ENCODE peak calls at places on chromosomes 12 and 14, in seven cellular contexts. One of them, this sample, is unnamed.

GRCh38 chr14:73526036-73526984 is 10.6 kb upstream of the ACOT1 start:
- DNase-seq in heart right ventricle: peak; percentile 51
- DNase-seq in effector memory CD4-positive, alpha-beta T cell: no peak
- DNase-seq in hepatocyte: no peak
- DNase-seq in MG63: peak; percentile 54
- DNase-seq in GM23248: peak; percentile 64
- DNase-seq in kidney: no peak
- DNase-seq in this sample: no peak

GRCh38 chr14:75283162-75283883 is 4.7 kb downstream of the FOS start:
- DNase-seq in heart right ventricle: no peak
- DNase-seq in effector memory CD4-positive, alpha-beta T cell: peak; percentile 54
- DNase-seq in hepatocyte: peak; percentile 84
- DNase-seq in MG63: no peak
- DNase-seq in GM23248: peak; percentile 55
- DNase-seq in kidney: no peak
- DNase-seq in this sample: no peak

GRCh38 chr14:100573757-100574641 is 13.2 kb downstream of the BEGAIN start:
- DNase-seq in heart right ventricle: peak; percentile 6
- DNase-seq in effector memory CD4-positive, alpha-beta T cell: no peak
- DNase-seq in hepatocyte: no peak
- DNase-seq in MG63: no peak
- DNase-seq in GM23248: no peak
- DNase-seq in kidney: peak; percentile 56
- DNase-seq in this sample: no peak

GRCh38 chr12:45263587-45263986 is 47.7 kb downstream of the ANO6 start:
- DNase-seq in heart right ventricle: no peak
- DNase-seq in effector memory CD4-positive, alpha-beta T cell: no peak
- DNase-seq in hepatocyte: no peak
- DNase-seq in MG63: no peak
- DNase-seq in GM23248: no peak
- DNase-seq in kidney: no peak
- DNase-seq in this sample: no peak

GRCh38 chr14:101033446-101034165 is 130.1 kb upstream of the RTL1 start:
- DNase-seq in heart right ventricle: no peak
- DNase-seq in effector memory CD4-positive, alpha-beta T cell: no peak
- DNase-seq in hepatocyte: no peak
- DNase-seq in MG63: no peak
- DNase-seq in GM23248: no peak
- DNase-seq in kidney: peak; percentile 61
- DNase-seq in this sample: no peak

GRCh38 chr12:127149226-127149964 is 1117.6 kb upstream of the TMEM132C start:
- DNase-seq in heart right ventricle: no peak
- DNase-seq in effector memory CD4-positive, alpha-beta T cell: no peak
- DNase-seq in hepatocyte: no peak
- DNase-seq in MG63: no peak
- DNase-seq in GM23248: peak; percentile 72
- DNase-seq in kidney: no peak
- DNase-seq in this sample: no peak

GRCh38 chr14:101965145-101965531 is 765 bp downstream of the DYNC1H1 start:
- DNase-seq in heart right ventricle: peak; percentile 68
- DNase-seq in effector memory CD4-positive, alpha-beta T cell: peak; percentile 51
- DNase-seq in hepatocyte: peak; percentile 83
- DNase-seq in MG63: peak; percentile 25
- DNase-seq in GM23248: peak; percentile 83
- DNase-seq in kidney: peak; percentile 88
- DNase-seq in this sample: peak; percentile 46

GRCh38 chr12:64077922-64078321 is 144.2 kb downstream of the KICS2 start:
- DNase-seq in heart right ventricle: no peak
- DNase-seq in effector memory CD4-positive, alpha-beta T cell: no peak
- DNase-seq in hepatocyte: no peak
- DNase-seq in MG63: no peak
- DNase-seq in GM23248: peak; percentile 35
- DNase-seq in kidney: no peak
- DNase-seq in this sample: no peak

GRCh38 chr14:103329421-103330347 is 4.4 kb upstream of the EIF5 start:
- DNase-seq in heart right ventricle: no peak
- DNase-seq in effector memory CD4-positive, alpha-beta T cell: no peak
- DNase-seq in hepatocyte: peak; percentile 29
- DNase-seq in MG63: no peak
- DNase-seq in GM23248: peak; percentile 43
- DNase-seq in kidney: no peak
- DNase-seq in this sample: no peak

GRCh38 chr12:2084553-2085296 is 31.9 kb downstream of the CACNA1C start:
- DNase-seq in heart right ventricle: no peak
- DNase-seq in effector memory CD4-positive, alpha-beta T cell: no peak
- DNase-seq in hepatocyte: no peak
- DNase-seq in MG63: peak; percentile 60
- DNase-seq in GM23248: peak; percentile 96
- DNase-seq in kidney: no peak
- DNase-seq in this sample: no peak

GRCh38 chr12:93776581-93777018 is 99.4 kb downstream of the CRADD start:
- DNase-seq in heart right ventricle: no peak
- DNase-seq in effector memory CD4-positive, alpha-beta T cell: no peak
- DNase-seq in hepatocyte: no peak
- DNase-seq in MG63: no peak
- DNase-seq in GM23248: peak; percentile 83
- DNase-seq in kidney: no peak
- DNase-seq in this sample: no peak

GRCh38 chr14:24982472-24983155 is 67.3 kb downstream of the STXBP6 start:
- DNase-seq in heart right ventricle: no peak
- DNase-seq in effector memory CD4-positive, alpha-beta T cell: no peak
- DNase-seq in hepatocyte: peak; percentile 69
- DNase-seq in MG63: no peak
- DNase-seq in GM23248: peak; percentile 47
- DNase-seq in kidney: no peak
- DNase-seq in this sample: no peak

DNA sequence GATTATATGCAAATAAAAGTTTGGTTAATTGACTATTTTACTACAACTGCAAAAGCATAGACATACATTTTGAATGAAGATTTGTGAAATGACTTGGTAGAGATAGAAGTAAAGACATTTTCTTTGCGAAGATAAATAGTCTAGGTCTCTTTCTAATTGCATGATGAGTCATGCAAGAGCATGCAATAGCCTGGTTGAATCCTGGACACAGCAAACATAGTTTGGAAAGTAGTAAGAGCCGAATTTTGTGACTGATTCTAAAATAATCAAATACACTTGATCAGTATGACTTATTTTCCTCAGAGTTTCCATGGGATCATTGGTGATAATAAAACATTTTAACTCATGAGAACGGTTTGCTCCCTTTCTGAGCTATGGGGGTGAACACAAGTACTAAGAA is 27.7 kb upstream of the CAND1 start:
- DNase-seq in heart right ventricle: no peak
- DNase-seq in effector memory CD4-positive, alpha-beta T cell: no peak
- DNase-seq in hepatocyte: no peak
- DNase-seq in MG63: no peak
- DNase-seq in GM23248: peak; percentile 47
- DNase-seq in kidney: no peak
- DNase-seq in this sample: no peak
- H3K36me3 ChIP-seq in heart right ventricle: no peaks in the 10 kb centered on the region
- H3K36me3 ChIP-seq in effector memory CD4-positive, alpha-beta T cell: no peaks in the 10 kb centered on the region
- H3K36me3 ChIP-seq in hepatocyte: no peaks in the 10 kb centered on the region
- H3K36me3 ChIP-seq in MG63: no peaks in the 10 kb centered on the region
- H3K36me3 ChIP-seq in GM23248: no peaks in the 10 kb centered on the region
- H3K36me3 ChIP-seq in kidney: no peaks in the 10 kb centered on the region
- H3K36me3 ChIP-seq in this sample: no peaks in the 10 kb centered on the region

DNA sequence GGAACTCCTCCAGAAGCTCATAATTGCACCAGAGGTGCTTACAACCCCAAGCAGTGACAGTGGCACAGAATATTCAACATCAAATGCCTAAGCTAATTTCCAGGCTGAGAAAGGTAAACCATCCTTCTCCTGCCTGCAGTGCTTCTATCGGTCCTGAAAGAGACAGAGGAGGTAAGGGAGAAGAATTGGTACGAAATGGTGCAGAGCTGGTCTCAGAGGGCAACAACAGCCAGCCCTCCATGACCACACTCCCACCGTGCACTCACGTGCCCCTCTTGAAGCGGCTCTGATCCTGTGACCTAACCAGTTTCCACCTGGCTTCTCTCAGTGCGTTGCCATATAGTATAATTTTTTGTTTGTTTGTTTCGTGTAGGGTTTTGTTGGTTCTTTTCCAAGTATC is 1.5 kb upstream of the ATP2A2 start:
- DNase-seq in heart right ventricle: no peak
- DNase-seq in effector memory CD4-positive, alpha-beta T cell: no peak
- DNase-seq in hepatocyte: no peak
- DNase-seq in MG63: no peak
- DNase-seq in GM23248: no peak
- DNase-seq in kidney: no peak
- DNase-seq in this sample: no peak
- H3K4me3 ChIP-seq in heart right ventricle: no peak overlapping the region
- H3K4me3 ChIP-seq in effector memory CD4-positive, alpha-beta T cell: no peak overlapping the region
- H3K4me3 ChIP-seq in hepatocyte: no peak overlapping the region
- H3K4me3 ChIP-seq in MG63: no peak overlapping the region
- H3K4me3 ChIP-seq in GM23248: no peak overlapping the region
- H3K4me3 ChIP-seq in kidney: no peak overlapping the region
- H3K4me3 ChIP-seq in this sample: no peak overlapping the region

DNA sequence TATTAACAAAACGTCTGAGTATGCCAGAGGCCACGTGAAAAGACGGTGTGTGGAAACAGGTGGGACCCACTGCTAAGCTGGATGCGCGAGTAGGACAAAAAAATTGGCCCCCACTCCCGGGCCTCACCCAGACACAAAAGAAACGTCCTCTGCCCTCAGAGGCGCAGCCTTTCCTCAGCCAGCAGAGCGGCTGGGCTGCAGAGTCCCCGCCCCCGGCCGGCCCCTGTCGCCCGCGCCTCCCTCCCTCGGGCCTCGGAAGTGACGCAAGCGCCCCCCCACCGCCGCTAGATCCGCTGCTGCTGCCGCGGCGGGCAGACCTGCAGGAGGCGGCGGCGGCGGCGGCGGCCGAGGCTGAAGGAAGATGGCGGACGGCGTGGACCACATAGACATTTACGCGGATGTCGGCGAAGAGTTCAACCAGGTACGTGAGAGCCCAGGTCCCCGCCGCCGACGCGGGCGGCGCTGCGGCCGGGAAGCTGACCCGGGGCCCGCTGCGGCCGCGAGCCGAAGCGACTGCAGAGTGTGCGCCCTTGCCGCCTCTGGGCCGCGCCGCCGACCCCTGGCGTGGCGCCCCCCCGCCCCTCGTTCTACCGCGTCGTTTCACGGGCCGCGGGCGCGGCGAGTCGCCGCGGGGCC is at the start of gene CPSF6:
- DNase-seq in heart right ventricle: peak; percentile 98
- DNase-seq in effector memory CD4-positive, alpha-beta T cell: peak; percentile 95
- DNase-seq in hepatocyte: peak; percentile 98
- DNase-seq in MG63: peak; percentile 96
- DNase-seq in GM23248: peak; percentile 98
- DNase-seq in kidney: peak; percentile 99
- DNase-seq in this sample: peak; percentile 98
- H3K36me3 ChIP-seq in heart right ventricle: no peaks in the 10 kb centered on the region
- H3K36me3 ChIP-seq in effector memory CD4-positive, alpha-beta T cell: no peaks in the 10 kb centered on the region
- H3K36me3 ChIP-seq in hepatocyte: no peaks in the 10 kb centered on the region
- H3K36me3 ChIP-seq in MG63: peaks cover 27% of the 10 kb centered on the region
- H3K36me3 ChIP-seq in GM23248: no peaks in the 10 kb centered on the region
- H3K36me3 ChIP-seq in kidney: no peaks in the 10 kb centered on the region
- H3K36me3 ChIP-seq in this sample: peaks cover 2% of the 10 kb centered on the region

DNA sequence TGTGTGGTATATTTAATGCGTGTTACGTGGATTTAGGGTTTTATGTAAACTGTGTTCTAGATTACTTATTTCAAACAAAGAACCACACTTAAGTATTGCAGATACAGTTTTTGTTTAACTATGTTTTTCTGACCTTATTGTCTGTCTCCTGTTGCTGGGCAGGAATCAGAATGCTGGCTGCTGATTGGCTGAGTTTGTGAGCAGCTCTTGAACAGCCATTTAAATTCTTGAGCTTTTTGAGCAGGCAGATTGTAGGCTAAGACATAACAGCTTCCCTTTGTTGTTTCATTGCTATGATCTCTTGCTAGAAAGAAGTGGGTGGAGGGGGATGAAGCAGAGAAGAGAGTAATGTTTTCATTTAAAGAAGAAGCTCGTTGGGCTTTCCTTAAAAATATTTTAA is 52.2 kb downstream of the ATF7IP start:
- DNase-seq in heart right ventricle: peak; percentile 29
- DNase-seq in effector memory CD4-positive, alpha-beta T cell: peak; percentile 66
- DNase-seq in hepatocyte: peak; percentile 71
- DNase-seq in MG63: peak; percentile 22
- DNase-seq in GM23248: peak; percentile 80
- DNase-seq in kidney: no peak
- DNase-seq in this sample: peak; percentile 57
- H3K4me3 ChIP-seq in heart right ventricle: no peak overlapping the region
- H3K4me3 ChIP-seq in effector memory CD4-positive, alpha-beta T cell: no peak overlapping the region
- H3K4me3 ChIP-seq in hepatocyte: no peak overlapping the region
- H3K4me3 ChIP-seq in MG63: no peak overlapping the region
- H3K4me3 ChIP-seq in GM23248: peak overlapping the region; percentile 24
- H3K4me3 ChIP-seq in kidney: no peak overlapping the region
- H3K4me3 ChIP-seq in this sample: peak overlapping the region; percentile 78

DNA sequence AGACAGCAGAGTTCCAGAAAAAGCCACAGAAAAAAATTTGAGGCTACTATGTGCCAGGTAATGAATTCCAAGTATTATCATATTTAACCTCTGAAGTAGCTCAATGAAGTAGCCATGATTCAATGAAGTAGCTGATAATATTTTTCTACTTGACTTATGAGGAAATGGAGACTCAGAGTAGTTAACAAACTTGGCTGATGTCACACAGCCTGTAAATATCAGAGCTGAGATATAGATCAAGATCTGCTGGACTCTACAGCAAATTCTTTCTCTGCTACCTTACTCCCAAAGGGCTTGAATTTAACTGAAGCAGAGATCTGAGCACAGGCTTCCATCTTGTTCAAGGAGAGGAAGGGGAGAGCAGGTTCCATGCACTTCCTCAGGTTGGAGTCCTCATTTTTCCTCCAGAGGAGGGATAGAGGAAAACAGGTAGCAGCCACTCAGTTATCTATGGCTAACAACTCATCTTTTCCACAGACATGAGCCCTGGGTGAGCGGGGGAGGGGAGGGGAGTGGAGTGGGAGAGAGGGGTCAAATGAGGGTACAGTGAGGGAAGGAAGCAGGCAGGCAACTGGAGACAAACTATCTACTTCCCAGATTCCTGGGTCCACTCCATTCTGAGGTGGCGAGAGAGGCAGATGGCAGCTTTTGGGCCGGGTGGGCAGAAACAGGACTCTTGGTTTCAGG is 2.4 kb upstream of the ZNF385A start:
- DNase-seq in heart right ventricle: no peak
- DNase-seq in effector memory CD4-positive, alpha-beta T cell: no peak
- DNase-seq in hepatocyte: no peak
- DNase-seq in MG63: no peak
- DNase-seq in GM23248: no peak
- DNase-seq in kidney: no peak
- DNase-seq in this sample: no peak
- H3K36me3 ChIP-seq in heart right ventricle: no peaks in the 10 kb centered on the region
- H3K36me3 ChIP-seq in effector memory CD4-positive, alpha-beta T cell: no peaks in the 10 kb centered on the region
- H3K36me3 ChIP-seq in hepatocyte: no peaks in the 10 kb centered on the region
- H3K36me3 ChIP-seq in MG63: no peaks in the 10 kb centered on the region
- H3K36me3 ChIP-seq in GM23248: no peaks in the 10 kb centered on the region
- H3K36me3 ChIP-seq in kidney: no peaks in the 10 kb centered on the region
- H3K36me3 ChIP-seq in this sample: no peaks in the 10 kb centered on the region

GRCh38 chr12:88401153-88401552 is 179.1 kb downstream of the KITLG start:
- DNase-seq in heart right ventricle: no peak
- DNase-seq in effector memory CD4-positive, alpha-beta T cell: no peak
- DNase-seq in hepatocyte: no peak
- DNase-seq in MG63: no peak
- DNase-seq in GM23248: no peak
- DNase-seq in kidney: no peak
- DNase-seq in this sample: no peak
- H3K4me3 ChIP-seq in heart right ventricle: no peak overlapping the region
- H3K4me3 ChIP-seq in effector memory CD4-positive, alpha-beta T cell: no peak overlapping the region
- H3K4me3 ChIP-seq in hepatocyte: no peak overlapping the region
- H3K4me3 ChIP-seq in MG63: peak overlapping the region; percentile 24
- H3K4me3 ChIP-seq in GM23248: no peak overlapping the region
- H3K4me3 ChIP-seq in kidney: no peak overlapping the region
- H3K4me3 ChIP-seq in this sample: peak overlapping the region; percentile 71

This sample was measured in CD4-positive, CD25-positive, alpha-beta regulatory T cell.